ENCODE peak calls at places on chromosomes 2 and 18, in eight cellular contexts. T is D341Med, B is NCI-H446, D is GM03348, F is H4, S is sigmoid colon, R is KG1, W is NCI-H345. Y is an unnamed sample.

GRCh38 chr2:86661333-86661732 is 37.7 kb upstream of the RNF103 start:
- DNase-seq in S (no peak), B (no peak), R (no peak), W (no peak), F (no peak), D (no peak), T (no peak), Y (no peak)

GRCh38 chr2:29218550-29219125 is 103.4 kb downstream of the CLIP4 start:
- DNase-seq in T (no peak), W (no peak), B (no peak), S (peak), R (no peak), F (no peak), D (no peak), Y (no peak)

GRCh38 chr2:112869258-112869842 is 32.8 kb upstream of the IL1B start:
- DNase-seq in F (peak), S (no peak), B (peak), R (no peak), W (peak), T (no peak), D (peak), Y (no peak)

GRCh38 chr2:203500951-203501350 is 34.1 kb downstream of the RAPH1 start:
- DNase-seq in T (no peak), R (peak), D (no peak), S (no peak), B (no peak), F (no peak), W (no peak), Y (no peak)

GRCh38 chr2:60407398-60407797 is 146.1 kb downstream of the BCL11A start:
- DNase-seq in T (no peak), W (no peak), S (no peak), D (no peak), F (no peak), B (no peak), R (no peak), Y (no peak)

GRCh38 chr2:11562476-11562875 is 28.6 kb downstream of the GREB1 start:
- DNase-seq in W (no peak), D (no peak), T (no peak), R (no peak), F (no peak), B (no peak), S (peak), Y (no peak)

GRCh38 chr18:70377317-70377799 is 88.5 kb downstream of the SOCS6 start:
- DNase-seq in D (peak), R (no peak), F (no peak), W (no peak), B (no peak), T (no peak), S (no peak), Y (no peak)

GRCh38 chr2:127419448-127420038 is 1.3 kb downstream of the PROC start:
- DNase-seq in T (no peak), W (no peak), D (no peak), F (no peak), R (no peak), B (no peak), S (no peak), Y (no peak)

GRCh38 chr18:62637807-62638687 is 77.3 kb upstream of the PHLPP1 start:
- DNase-seq in R (peak), S (no peak), F (peak), D (no peak), T (peak), B (no peak), W (no peak), Y (no peak)

GRCh38 chr2:236919209-236919608 is 166.5 kb upstream of the COPS8 start:
- DNase-seq in F (peak), S (no peak), B (no peak), W (no peak), T (no peak), D (no peak), R (no peak), Y (no peak)

GRCh38 chr2:151619337-151619989 is 114.8 kb downstream of the NEB start:
- DNase-seq in W (no peak), S (no peak), T (no peak), B (no peak), R (no peak), D (no peak), F (peak), Y (no peak)